ENCODE peak calls at places on chromosomes 7 and 10, in seven cellular contexts. U is GM23248, V is GM12865, F is cardiac fibroblast, N is WERI-Rb-1, E is heart right ventricle, G is HFF-Myc. L is an unnamed sample.

GRCh38 chr7:2523461-2523905 is 3.9 kb downstream of the LFNG start:
- DNase-seq in V (no peak), G (no peak), E (no peak), F (no peak), U (no peak), N (no peak), L (no peak)

GRCh38 chr10:63346015-63346441 is 119.7 kb downstream of the JMJD1C start:
- DNase-seq in F (peak), E (no peak), U (peak), V (no peak), G (no peak), N (no peak), L (no peak)

GRCh38 chr10:125102216-125102615 is 58.1 kb downstream of the CTBP2 start:
- DNase-seq in E (no peak), G (no peak), V (no peak), U (peak), N (no peak), F (peak), L (no peak)

GRCh38 chr10:104447331-104447730 is 93.7 kb downstream of the CFAP58 start:
- DNase-seq in F (peak), U (peak), G (no peak), V (no peak), N (no peak), E (no peak), L (no peak)

GRCh38 chr7:29496355-29497020 is 67.1 kb upstream of the PRR15 start:
- DNase-seq in E (no peak), U (no peak), N (no peak), V (no peak), G (no peak), F (no peak), L (no peak)

GRCh38 chr10:112224933-112225529 is 41.5 kb upstream of the GPAM start:
- DNase-seq in U (no peak), G (no peak), N (no peak), V (no peak), E (no peak), F (no peak), L (no peak)

GRCh38 chr7:29991937-29992336 is 2.3 kb upstream of the SCRN1 start:
- DNase-seq in U (no peak), E (no peak), G (no peak), V (no peak), N (no peak), F (no peak), L (no peak)

GRCh38 chr10:116866066-116866465 is 16.8 kb downstream of the ENO4 start:
- DNase-seq in F (no peak), G (no peak), E (no peak), N (no peak), V (no peak), U (no peak), L (no peak)

GRCh38 chr7:14834888-14835287 is 67.7 kb downstream of the DGKB start:
- DNase-seq in G (no peak), F (peak), N (no peak), U (peak), V (no peak), E (no peak), L (no peak)

GRCh38 chr10:59736749-59737148 is 16.5 kb downstream of the MRLN start:
- DNase-seq in N (no peak), G (no peak), U (no peak), E (no peak), V (no peak), F (no peak), L (no peak)

DNA sequence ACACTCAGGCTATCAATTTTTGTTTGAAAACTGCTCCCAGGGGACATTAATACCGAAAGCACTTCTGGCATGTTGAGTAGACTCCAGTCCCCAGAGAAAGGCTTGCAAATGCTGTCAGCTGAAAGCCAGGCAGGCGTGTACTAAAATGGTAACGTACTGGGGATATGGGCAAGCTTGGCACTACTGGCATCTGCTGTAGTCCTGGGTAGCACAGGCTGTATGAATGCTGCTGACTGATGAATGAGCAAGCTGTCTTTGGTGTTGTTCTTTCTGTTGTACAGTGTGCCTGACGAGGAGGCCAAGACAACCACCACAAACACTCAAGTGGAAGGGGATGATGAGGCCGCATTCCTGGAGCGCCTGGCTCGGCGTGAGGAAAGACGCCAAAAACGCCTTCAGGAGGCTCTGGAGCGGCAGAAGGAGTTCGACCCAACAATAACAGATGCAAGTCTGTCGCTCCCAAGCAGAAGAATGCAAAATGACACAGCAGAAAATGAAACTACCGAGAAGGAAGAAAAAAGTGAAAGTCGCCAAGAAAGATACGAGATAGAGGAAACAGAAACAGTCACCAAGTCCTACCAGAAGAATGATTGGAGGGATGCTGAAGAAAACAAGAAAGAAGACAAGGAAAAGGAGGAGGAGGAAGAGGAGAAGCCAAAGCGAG is 53.5 kb upstream of the AGBL3 start:
- DNase-seq in U (no peak), V (peak), F (peak), N (no peak), G (no peak), E (peak), L (no peak)
- H3K4me3 ChIP-seq in U (no peak), V (peak), F (peak), N (no peak), G (no peak), E (no peak), L (no peak)

DNA sequence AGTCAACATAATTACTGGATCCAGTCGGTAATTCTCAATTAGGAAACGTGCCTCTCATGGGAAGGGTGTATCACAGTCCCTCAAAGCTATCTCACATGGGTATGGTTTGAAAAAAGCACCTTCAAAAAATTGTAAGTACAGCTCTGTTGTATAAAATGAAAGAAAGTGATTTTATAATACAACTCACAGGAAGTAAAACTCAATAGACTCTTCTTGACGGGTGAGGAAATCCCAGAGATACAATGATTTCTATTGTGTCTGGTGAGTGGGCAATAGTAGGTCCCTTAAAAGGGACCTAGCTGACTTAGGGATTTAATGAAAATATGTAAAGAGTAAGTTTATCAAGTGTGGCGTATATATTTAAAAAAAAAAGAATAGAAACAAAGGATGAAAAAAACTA is 27.0 kb downstream of the TASOR2 start:
- DNase-seq in F (no peak), N (no peak), V (no peak), U (no peak), G (no peak), E (no peak), L (no peak)
- H3K4me3 ChIP-seq in F (no peak), N (no peak), V (peak), U (no peak), G (no peak), E (no peak), L (no peak)

DNA sequence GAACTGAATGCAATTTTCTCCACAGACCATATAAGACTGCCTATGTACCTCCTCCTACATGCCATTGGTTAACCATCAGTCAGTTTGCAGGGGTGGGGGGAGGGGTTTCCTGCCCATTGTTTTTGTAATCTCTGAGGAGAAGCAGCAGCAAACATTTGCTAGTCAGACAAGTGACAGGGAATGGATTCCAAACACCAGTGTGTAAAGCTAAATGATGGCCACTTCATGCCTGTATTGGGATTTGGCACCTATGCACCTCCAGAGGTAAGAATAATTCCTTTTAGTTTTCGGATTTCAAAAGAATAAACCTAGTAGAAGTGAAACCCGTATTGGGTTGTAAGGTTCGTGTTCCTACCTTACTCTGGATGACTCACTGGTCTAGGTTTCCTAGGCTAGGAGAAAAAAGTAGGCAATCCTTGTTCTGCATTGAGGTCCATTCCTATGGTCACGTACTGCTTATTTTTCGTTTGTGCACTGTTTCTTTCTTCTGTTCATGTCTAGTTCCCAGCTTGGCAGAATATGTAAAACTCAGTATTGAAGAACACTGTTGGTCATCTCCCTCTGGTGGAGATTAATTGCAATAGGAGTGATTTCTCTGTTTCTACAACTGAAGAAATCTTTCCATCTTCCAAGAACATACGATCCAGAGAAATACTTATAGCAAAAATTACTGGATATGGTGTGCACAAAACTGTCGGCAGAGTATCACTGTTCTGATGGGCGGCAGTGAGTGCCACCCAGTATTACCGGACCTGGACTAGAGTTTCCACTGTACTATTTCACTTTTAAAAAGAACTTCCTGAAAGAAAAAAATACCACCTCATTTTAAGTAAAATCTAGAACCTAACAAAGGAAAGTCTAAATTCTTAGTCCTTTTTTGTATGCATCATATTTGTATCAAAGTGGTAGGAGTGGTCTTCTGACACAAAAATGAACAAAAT is at the start of gene AKR1C3:
- DNase-seq in G (peak), E (no peak), V (peak), U (peak), N (no peak), F (peak), L (peak)
- H3K4me3 ChIP-seq in G (no peak), E (peak), V (no peak), U (peak), N (no peak), F (peak), L (peak)

GRCh38 chr10:58320351-58321065 is 14.3 kb upstream of the UBE2D1 start:
- DNase-seq in U (no peak), V (no peak), N (no peak), F (no peak), G (no peak), E (no peak), L (peak)

GRCh38 chr10:58318346-58318745 is 16.5 kb upstream of the UBE2D1 start:
- DNase-seq in E (no peak), V (no peak), G (no peak), N (no peak), U (peak), F (no peak), L (peak)

GRCh38 chr10:58322835-58323209 is 12.0 kb upstream of the UBE2D1 start:
- DNase-seq in F (no peak), V (no peak), U (no peak), E (no peak), N (no peak), G (no peak), L (no peak)

GRCh38 chr10:58319599-58319998 is 15.2 kb upstream of the UBE2D1 start:
- DNase-seq in U (no peak), N (no peak), E (no peak), F (no peak), V (no peak), G (no peak), L (peak)

GRCh38 chr10:58322072-58322834 is 12.6 kb upstream of the UBE2D1 start:
- DNase-seq in U (no peak), V (peak), E (no peak), N (no peak), F (peak), G (no peak), L (no peak)
- H3K4me3 ChIP-seq in U (no peak), V (no peak), E (no peak), N (no peak), F (no peak), G (no peak), L (no peak)

GRCh38 chr7:98106647-98107312 is at the start of gene LMTK2:
- DNase-seq in U (peak), N (peak), G (peak), V (peak), F (peak), E (peak), L (peak)

GRCh38 chr7:98105942-98106544 is 619 bp upstream of the LMTK2 start:
- DNase-seq in E (no peak), G (no peak), V (peak), F (no peak), N (no peak), U (no peak), L (no peak)

GRCh38 chr7:98107313-98107691 is 640 bp downstream of the LMTK2 start:
- DNase-seq in N (peak), U (peak), F (peak), G (no peak), V (peak), E (no peak), L (no peak)

GRCh38 chr7:98112077-98112476 is 5.4 kb downstream of the LMTK2 start:
- DNase-seq in N (no peak), G (no peak), V (no peak), F (no peak), E (no peak), U (no peak), L (no peak)

GRCh38 chr7:98110249-98111022 is 3.8 kb downstream of the LMTK2 start:
- DNase-seq in U (no peak), F (peak), E (no peak), N (no peak), V (no peak), G (no peak), L (no peak)
- H3K4me3 ChIP-seq in U (no peak), F (no peak), E (no peak), N (no peak), V (no peak), G (no peak), L (no peak)

GRCh38 chr10:21495686-21496284 is 29.7 kb downstream of the SKIDA1 start:
- DNase-seq in G (no peak), N (peak), F (peak), V (peak), E (peak), U (peak), L (peak)

GRCh38 chr10:21496285-21497176 is 29.0 kb downstream of the SKIDA1 start:
- DNase-seq in V (peak), G (no peak), N (peak), F (peak), E (peak), U (peak), L (peak)

GRCh38 chr10:21495002-21495685 is 30.3 kb downstream of the SKIDA1 start:
- DNase-seq in N (no peak), F (no peak), G (no peak), E (no peak), V (no peak), U (no peak), L (no peak)

GRCh38 chr10:21494221-21495001 is 31.1 kb downstream of the SKIDA1 start:
- DNase-seq in U (peak), G (no peak), E (peak), N (no peak), V (peak), F (peak), L (no peak)

GRCh38 chr10:21493841-21494220 is 31.7 kb downstream of the SKIDA1 start:
- DNase-seq in V (no peak), U (no peak), N (no peak), F (no peak), E (no peak), G (no peak), L (no peak)
- H3K4me3 ChIP-seq in V (no peak), U (no peak), N (no peak), F (no peak), E (peak), G (no peak), L (no peak)

GRCh38 chr7:73716318-73716890 is 3.1 kb downstream of the STX1A start:
- DNase-seq in E (no peak), F (peak), N (no peak), U (no peak), G (no peak), V (no peak), L (peak)

GRCh38 chr7:73715648-73716317 is 3.7 kb downstream of the STX1A start:
- DNase-seq in G (peak), N (peak), V (no peak), F (peak), U (peak), E (no peak), L (peak)

GRCh38 chr7:73718438-73718881 is 1.0 kb downstream of the STX1A start:
- DNase-seq in U (peak), V (no peak), E (no peak), F (no peak), G (no peak), N (peak), L (no peak)

GRCh38 chr7:73717991-73718405 is 1.5 kb downstream of the STX1A start:
- DNase-seq in V (peak), N (no peak), F (peak), U (peak), G (peak), E (no peak), L (no peak)

DNA sequence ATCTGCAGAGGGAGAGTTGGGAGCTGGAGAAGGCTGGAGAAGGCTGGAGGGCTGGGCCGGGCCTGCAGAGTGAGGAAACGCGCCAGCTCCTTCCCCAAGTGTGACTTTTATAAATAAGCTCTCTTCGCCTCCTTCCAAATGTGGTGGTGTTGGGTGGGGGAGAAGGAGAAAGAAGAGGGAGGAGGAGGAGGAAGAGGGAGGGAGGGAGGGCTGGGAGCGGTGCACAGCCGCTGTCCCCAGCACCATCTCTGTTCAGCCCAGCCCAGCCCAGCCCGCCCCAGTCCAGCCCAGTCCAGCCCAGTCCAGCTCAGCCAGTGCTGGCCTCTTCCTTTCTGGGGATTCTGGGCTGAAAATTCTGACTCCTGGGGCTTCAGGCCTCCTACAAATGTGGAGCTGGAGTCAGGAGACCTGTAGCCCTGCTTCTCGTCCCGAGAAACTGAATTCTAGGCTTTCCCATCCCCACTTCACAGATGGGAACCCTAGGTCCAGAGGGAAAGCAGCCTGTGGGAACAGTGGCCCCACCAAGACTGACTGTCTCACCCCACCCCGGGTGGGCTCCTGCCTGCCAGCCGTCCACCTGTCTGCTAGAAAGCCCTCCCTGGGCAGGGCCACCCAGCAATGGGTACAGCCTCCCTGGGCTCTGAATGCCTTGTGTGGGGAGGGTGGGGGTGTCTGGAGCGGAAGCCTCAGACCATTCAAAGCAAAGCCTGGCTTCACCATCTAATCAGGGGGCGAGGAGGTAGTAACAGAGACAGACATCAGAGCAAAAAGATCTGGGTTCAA is 2.3 kb downstream of the STX1A start:
- DNase-seq in N (no peak), F (peak), V (no peak), U (peak), G (no peak), E (no peak), L (no peak)
- H3K4me3 ChIP-seq in N (no peak), F (peak), V (no peak), U (peak), G (peak), E (no peak), L (no peak)

L was measured in SJCRH30.